ENCODE peak calls at places on chromosomes 6 and 20, in six cellular contexts. G, X, M, T, V and I are unnamed samples.

GRCh38 chr20:20736303-20736702 is 23.9 kb upstream of the RALGAPA2 start:
- DNase-seq in T (no peak), M (no peak), G (no peak), X (no peak), V (no peak), I (no peak)

GRCh38 chr6:80445752-80446151 is 339.3 kb downstream of the BCKDHB start:
- DNase-seq in V (no peak), M (no peak), X (no peak), G (no peak), T (no peak), I (no peak)

GRCh38 chr6:142903806-142904205 is 41.2 kb downstream of the HIVEP2 start:
- DNase-seq in X (peak; percentile 66), V (no peak), T (no peak), G (no peak), M (no peak), I (peak; percentile 43)

GRCh38 chr6:111562271-111562670 is 43.4 kb downstream of the TRAF3IP2 start:
- DNase-seq in M (no peak), G (no peak), T (no peak), V (no peak), X (no peak), I (no peak)

GRCh38 chr6:143884161-143884560 is 19.9 kb downstream of the ZC2HC1B start:
- DNase-seq in M (no peak), G (no peak), T (no peak), V (no peak), X (peak; percentile 32), I (no peak)

GRCh38 chr6:30207619-30208295 is 5.4 kb downstream of the TRIM26 start:
- DNase-seq in M (no peak), T (no peak), G (no peak), X (no peak), V (no peak), I (no peak)

GRCh38 chr6:5058254-5058653 is 26.9 kb upstream of the PPP1R3G start:
- DNase-seq in X (no peak), G (no peak), T (no peak), M (no peak), V (no peak), I (no peak)

GRCh38 chr20:25285856-25286798 is 38.2 kb downstream of the PYGB start:
- DNase-seq in X (no peak), V (no peak), G (no peak), M (no peak), T (no peak), I (no peak)

GRCh38 chr6:42935322-42935721 is 6.0 kb downstream of the CNPY3 start:
- DNase-seq in M (no peak), T (no peak), V (no peak), G (no peak), X (no peak), I (no peak)

GRCh38 chr6:158085261-158086053 is 82.6 kb downstream of the SERAC1 start:
- DNase-seq in V (no peak), X (no peak), M (no peak), T (no peak), G (no peak), I (no peak)

GRCh38 chr6:102015431-102015830 is 621.9 kb downstream of the GRIK2 start:
- DNase-seq in M (no peak), G (no peak), V (no peak), T (no peak), X (no peak), I (no peak)

GRCh38 chr6:82083646-82084045 is 163.9 kb downstream of the IBTK start:
- DNase-seq in X (peak; percentile 78), V (no peak), G (no peak), M (no peak), T (no peak), I (no peak)

GRCh38 chr6:104940881-104941693 is 15.8 kb upstream of the LIN28B start:
- DNase-seq in G (peak; percentile 77), V (peak; percentile 82), X (peak; percentile 30), M (no peak), T (peak; percentile 63), I (peak; percentile 79)

GRCh38 chr20:23078994-23079364 is 7.1 kb downstream of the CD93 start:
- DNase-seq in T (no peak), M (peak; percentile 19), V (peak; percentile 64), X (no peak), G (no peak), I (no peak)

GRCh38 chr20:56604690-56605089 is 24.4 kb upstream of the TFAP2C start:
- DNase-seq in G (no peak), V (no peak), M (no peak), X (no peak), T (no peak), I (no peak)

GRCh38 chr20:32036716-32037355 is 15.2 kb upstream of the HCK start:
- DNase-seq in G (no peak), T (no peak), V (no peak), X (peak; percentile 47), M (no peak), I (peak; percentile 16)

GRCh38 chr6:46220351-46221220 is 49.8 kb upstream of the ENPP5 start:
- DNase-seq in V (no peak), M (no peak), G (no peak), X (no peak), T (no peak), I (no peak)

GRCh38 chr20:21714297-21715192 is 9.1 kb downstream of the PAX1 start:
- DNase-seq in T (no peak), G (no peak), X (no peak), V (peak; percentile 66), M (no peak), I (no peak)

GRCh38 chr6:336159-337114 is 44.1 kb downstream of the DUSP22 start:
- DNase-seq in V (no peak), X (no peak), T (no peak), M (no peak), G (no peak), I (no peak)

GRCh38 chr6:155373276-155373675 is 59.0 kb upstream of the TFB1M start:
- DNase-seq in G (no peak), V (no peak), T (no peak), X (peak; percentile 3), M (no peak), I (no peak)

GRCh38 chr6:155377061-155377460 is 62.8 kb upstream of the TFB1M start:
- DNase-seq in M (no peak), X (peak; percentile 96), T (no peak), V (no peak), G (no peak), I (peak; percentile 54)

GRCh38 chr6:155371230-155371629 is 56.9 kb upstream of the TFB1M start:
- DNase-seq in V (no peak), G (no peak), X (no peak), T (no peak), M (no peak), I (no peak)

GRCh38 chr6:155374681-155375080 is 60.4 kb upstream of the TFB1M start:
- DNase-seq in M (no peak), G (no peak), T (no peak), V (no peak), X (no peak), I (no peak)

DNA sequence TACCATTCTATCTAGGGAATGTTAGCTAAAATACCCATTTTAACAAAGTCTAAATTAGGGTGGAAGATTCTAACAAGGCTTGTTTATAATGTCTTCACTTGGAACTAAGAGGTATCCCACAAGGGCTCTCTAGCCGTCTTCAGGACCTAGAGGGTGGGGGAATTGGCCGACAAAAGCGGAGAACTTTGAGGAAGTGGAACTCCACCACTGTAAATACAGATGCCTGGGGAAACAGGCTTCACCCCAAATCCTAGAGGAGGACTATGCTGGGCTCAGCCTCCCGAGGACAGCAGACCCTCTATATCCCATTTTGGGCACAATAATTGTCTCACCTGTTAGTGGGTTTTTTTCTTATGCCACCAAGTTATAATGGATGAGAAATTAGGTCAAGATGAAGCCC is 58.0 kb upstream of the TFB1M start:
- DNase-seq in T (no peak), V (no peak), G (no peak), M (no peak), X (no peak), I (no peak)
- H3K14ac ChIP-seq in T (no peak overlapping the region), V (no peak overlapping the region), G (no peak overlapping the region), M (no peak overlapping the region), X (no peak overlapping the region), I (no peak overlapping the region)

DNA sequence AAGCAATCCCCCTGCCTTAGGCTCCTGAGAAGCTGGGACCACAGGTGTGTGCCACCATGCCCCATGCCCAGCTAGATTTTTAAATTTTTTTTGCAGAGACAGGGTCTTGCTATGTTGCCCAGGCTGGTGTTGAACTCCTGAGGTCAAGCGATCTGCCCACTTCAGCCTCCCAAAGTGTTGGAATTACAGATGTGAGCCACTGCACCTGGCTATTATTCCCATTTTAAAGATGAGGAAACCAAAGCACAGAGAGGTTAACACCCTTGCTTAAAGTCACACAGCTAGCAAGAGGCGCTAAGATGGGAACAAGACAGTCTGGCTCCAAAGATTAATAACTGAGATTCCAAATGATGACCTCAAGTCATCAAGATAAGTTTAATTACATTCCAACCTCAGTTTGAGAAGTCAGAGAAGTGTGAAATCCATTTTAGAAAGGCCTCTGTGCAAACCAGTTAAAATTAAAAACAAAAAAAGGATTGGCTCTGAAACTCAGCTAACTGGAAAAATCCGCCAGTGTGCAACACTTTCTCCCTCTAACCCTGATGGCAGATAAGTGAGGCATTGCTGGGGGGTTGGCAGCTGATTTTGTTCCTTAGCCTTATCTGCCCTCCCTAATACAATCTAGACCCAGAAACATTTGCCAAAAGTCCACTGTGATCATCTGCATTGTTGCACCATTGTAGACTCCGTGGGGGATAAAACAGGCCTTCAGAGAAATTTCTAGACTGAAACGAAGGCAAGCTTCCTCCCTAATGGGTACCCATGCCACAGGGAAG is 55.5 kb downstream of the CPNE5 start:
- DNase-seq in G (no peak), T (no peak), M (no peak), X (no peak), V (no peak), I (no peak)
- H2AK5ac ChIP-seq in G (no peak overlapping the region), T (no peak overlapping the region), M (no peak overlapping the region), X (no peak overlapping the region), V (no peak overlapping the region), I (no peak overlapping the region)

GRCh38 chr6:39266375-39266774 is 37.1 kb upstream of the KCNK5 start:
- DNase-seq in M (no peak), T (no peak), G (no peak), V (no peak), X (no peak), I (no peak)

GRCh38 chr6:39266782-39267355 is 37.6 kb upstream of the KCNK5 start:
- DNase-seq in M (no peak), G (no peak), T (no peak), X (no peak), V (no peak), I (no peak)

GRCh38 chr6:39273394-39273793 is 40.8 kb downstream of the KCNK17 start:
- DNase-seq in X (no peak), T (no peak), M (peak; percentile 17), V (peak; percentile 71), G (no peak), I (no peak)

GRCh38 chr6:39268721-39269120 is 39.4 kb upstream of the KCNK5 start:
- DNase-seq in G (no peak), V (no peak), M (no peak), T (no peak), X (no peak), I (no peak)

DNA sequence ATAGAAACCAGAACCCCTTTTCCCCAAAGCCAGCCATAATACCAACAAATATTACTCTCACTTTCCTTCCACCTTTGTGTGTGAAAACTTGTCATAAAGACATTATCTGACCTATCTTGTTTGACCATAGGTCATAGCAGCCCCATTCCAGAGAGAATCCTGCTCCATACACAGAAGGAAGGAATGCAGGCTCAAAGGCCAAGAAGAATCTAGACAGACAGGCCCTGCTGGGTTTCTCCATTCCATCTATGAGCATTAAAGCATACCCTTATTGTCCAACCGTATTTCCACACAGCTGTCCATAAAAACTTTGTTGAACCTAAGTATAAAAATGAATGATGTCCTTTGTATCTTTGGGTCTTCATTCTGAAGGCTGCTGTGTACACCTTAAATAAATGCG is 40.7 kb upstream of the KCNK5 start:
- DNase-seq in T (peak; percentile 96), V (no peak), X (no peak), M (no peak), G (no peak), I (no peak)
- H3K14ac ChIP-seq in T (no peak overlapping the region), V (no peak overlapping the region), X (no peak overlapping the region), M (no peak overlapping the region), G (no peak overlapping the region), I (no peak overlapping the region)

GRCh38 chr6:108673602-108674001 is 112.9 kb downstream of the FOXO3 start:
- DNase-seq in M (no peak), V (no peak), X (peak; percentile 29), G (no peak), T (no peak), I (no peak)
- H2AK5ac ChIP-seq in M (no peak overlapping the region), V (no peak overlapping the region), X (no peak overlapping the region), G (no peak overlapping the region), T (no peak overlapping the region), I (no peak overlapping the region)